ENCODE peak calls at places on chromosome 3, in four cellular contexts. One of them, this sample, is unnamed.

GRCh38 chr3:53216723-53217122 is 39.1 kb downstream of the TKT start:
- DNase-seq in GM12878: no peak
- DNase-seq in H1: no peak
- DNase-seq in HepG2: no peak
- DNase-seq in this sample: no peak

GRCh38 chr3:73467211-73467610 is 157.5 kb downstream of the PDZRN3 start:
- DNase-seq in GM12878: no peak
- DNase-seq in HepG2: no peak
- DNase-seq in H1: no peak
- DNase-seq in this sample: no peak

GRCh38 chr3:135034291-135034768 is 239.3 kb downstream of the EPHB1 start:
- DNase-seq in GM12878: no peak
- DNase-seq in H1: peak
- DNase-seq in HepG2: no peak
- DNase-seq in this sample: no peak

GRCh38 chr3:171959532-171960044 is 79.8 kb upstream of the FNDC3B start:
- DNase-seq in HepG2: peak
- DNase-seq in H1: no peak
- DNase-seq in GM12878: no peak
- DNase-seq in this sample: no peak

GRCh38 chr3:17057316-17057715 is 172.6 kb downstream of the PLCL2 start:
- DNase-seq in H1: no peak
- DNase-seq in GM12878: no peak
- DNase-seq in HepG2: no peak
- DNase-seq in this sample: no peak

GRCh38 chr3:71926242-71926560 is 141.3 kb upstream of the PROK2 start:
- DNase-seq in GM12878: no peak
- DNase-seq in HepG2: peak
- DNase-seq in H1: peak
- DNase-seq in this sample: peak

GRCh38 chr3:13770390-13771169 is 109.3 kb downstream of the WNT7A start:
- DNase-seq in GM12878: no peak
- DNase-seq in H1: no peak
- DNase-seq in HepG2: no peak
- DNase-seq in this sample: no peak

GRCh38 chr3:171135536-171135935 is 109.0 kb upstream of the SLC2A2 start:
- DNase-seq in H1: no peak
- DNase-seq in GM12878: no peak
- DNase-seq in HepG2: no peak
- DNase-seq in this sample: no peak

GRCh38 chr3:128548426-128549282 is 55.7 kb upstream of the GATA2 start:
- DNase-seq in HepG2: no peak
- DNase-seq in H1: no peak
- DNase-seq in GM12878: no peak
- DNase-seq in this sample: no peak

GRCh38 chr3:195077611-195078540 is 193.1 kb downstream of the XXYLT1 start:
- DNase-seq in GM12878: no peak
- DNase-seq in H1: no peak
- DNase-seq in HepG2: no peak
- DNase-seq in this sample: no peak
- TF ChIP-seq SUZ12 in GM12878: no peak
- TF ChIP-seq SUZ12 in H1: no peak
- TF ChIP-seq SUZ12 in HepG2: no peak
- TF ChIP-seq SUZ12 in this sample: no peak

DNA sequence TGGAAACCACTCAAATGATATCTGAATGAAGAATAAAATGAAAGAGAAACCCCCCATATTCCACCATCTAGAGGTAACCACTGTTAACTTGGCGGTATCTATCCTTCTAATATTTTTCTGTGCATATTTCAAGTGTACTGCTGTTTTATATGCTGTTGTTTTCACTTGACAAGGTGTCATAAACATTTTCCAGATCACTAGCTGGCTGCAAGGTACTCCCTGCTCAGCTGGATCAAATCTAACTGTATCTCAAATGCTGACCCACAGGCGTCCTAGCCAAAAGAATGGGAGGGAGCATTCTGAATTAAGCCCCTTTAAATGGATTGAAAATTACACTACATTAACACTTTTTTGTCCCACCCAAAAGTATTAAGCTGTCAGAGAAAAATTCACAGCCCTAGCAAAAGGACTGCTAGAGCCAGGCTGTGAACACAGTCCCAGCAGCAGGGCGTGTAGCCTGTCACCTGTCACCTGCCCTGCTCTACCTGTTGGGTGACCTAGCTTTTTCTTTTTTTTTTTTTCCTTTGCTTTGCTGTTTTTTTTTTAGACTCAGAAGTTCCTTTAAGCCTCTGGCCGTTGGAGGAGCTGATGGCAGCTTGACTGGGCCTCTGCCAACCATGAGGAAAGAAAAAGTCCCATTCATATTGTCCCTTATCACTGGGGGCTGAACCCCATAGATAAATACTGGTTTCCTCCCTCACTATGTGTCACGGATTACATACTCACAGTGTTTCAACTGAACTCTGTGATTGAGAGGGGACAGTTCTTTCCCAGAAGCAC is 93.7 kb upstream of the TSC22D2 start:
- DNase-seq in GM12878: no peak
- DNase-seq in H1: no peak
- DNase-seq in HepG2: no peak
- DNase-seq in this sample: no peak
- TF ChIP-seq SP1 in GM12878: no peak
- TF ChIP-seq SP1 in H1: no peak
- TF ChIP-seq SP1 in HepG2: no peak
- TF ChIP-seq SP1 in this sample: no peak

DNA sequence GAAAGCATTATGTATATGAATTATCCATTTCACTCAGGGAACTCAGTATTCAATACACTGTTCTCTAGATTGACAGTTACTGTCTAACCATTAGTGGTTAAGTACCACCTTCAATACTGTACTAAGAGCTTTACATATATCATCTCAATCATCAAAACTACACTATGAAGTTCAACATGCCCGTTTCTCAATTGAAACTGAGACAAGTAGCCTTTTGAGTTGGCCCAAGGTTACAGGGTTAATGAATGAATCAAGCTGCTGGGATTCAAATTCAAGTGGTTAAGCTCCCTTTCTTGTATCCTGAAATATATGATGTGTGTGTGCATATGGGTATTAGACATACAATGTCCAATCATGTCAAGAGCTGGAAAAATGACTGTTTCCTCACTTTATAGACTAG is 5.8 kb downstream of the TASOR start:
- DNase-seq in GM12878: no peak
- DNase-seq in H1: no peak
- DNase-seq in HepG2: no peak
- DNase-seq in this sample: no peak
- TF ChIP-seq SUZ12 in GM12878: no peak
- TF ChIP-seq SUZ12 in H1: no peak
- TF ChIP-seq SUZ12 in HepG2: no peak
- TF ChIP-seq SUZ12 in this sample: no peak

GRCh38 chr3:189419022-189419421 is 212.2 kb upstream of the TP63 start:
- DNase-seq in GM12878: no peak
- DNase-seq in HepG2: no peak
- DNase-seq in H1: no peak
- DNase-seq in this sample: no peak
- TF ChIP-seq SP1 in GM12878: no peak
- TF ChIP-seq SP1 in HepG2: no peak
- TF ChIP-seq SP1 in H1: no peak
- TF ChIP-seq SP1 in this sample: no peak

GRCh38 chr3:98596087-98596486 is 2.7 kb upstream of the CPOX start:
- DNase-seq in HepG2: no peak
- DNase-seq in GM12878: no peak
- DNase-seq in H1: no peak
- DNase-seq in this sample: no peak

GRCh38 chr3:98593046-98593936 is at the start of gene CPOX:
- DNase-seq in H1: peak
- DNase-seq in GM12878: peak
- DNase-seq in HepG2: peak
- DNase-seq in this sample: peak

GRCh38 chr3:98596902-98597500 is 3.6 kb upstream of the CPOX start:
- DNase-seq in H1: no peak
- DNase-seq in GM12878: peak
- DNase-seq in HepG2: peak
- DNase-seq in this sample: no peak

GRCh38 chr3:98592345-98592935 is 971 bp downstream of the CPOX start:
- DNase-seq in HepG2: no peak
- DNase-seq in GM12878: no peak
- DNase-seq in H1: no peak
- DNase-seq in this sample: no peak

DNA sequence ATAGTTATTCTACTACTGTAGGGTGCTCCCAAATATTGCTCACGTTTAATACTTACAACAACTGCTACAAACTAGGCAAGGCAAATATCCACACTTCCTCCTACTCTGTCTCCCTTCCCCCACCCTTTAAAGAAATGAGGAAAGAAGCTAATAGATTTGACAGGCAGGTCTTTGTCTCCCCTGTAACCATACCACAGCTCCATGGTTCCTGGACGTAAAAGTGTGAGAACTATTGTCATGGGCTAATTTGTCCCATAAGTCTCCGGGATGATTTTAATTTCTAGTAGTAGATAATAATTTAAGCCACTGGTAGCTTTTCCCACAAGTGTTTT is 1.2 kb upstream of the CPOX start:
- DNase-seq in GM12878: no peak
- DNase-seq in HepG2: no peak
- DNase-seq in H1: no peak
- DNase-seq in this sample: no peak
- TF ChIP-seq SUZ12 in GM12878: no peak
- TF ChIP-seq SUZ12 in HepG2: no peak
- TF ChIP-seq SUZ12 in H1: no peak
- TF ChIP-seq SUZ12 in this sample: no peak

This sample was measured in HEK293T.